ENCODE peak calls at places on chromosomes 16 and 17, in four cellular contexts. I, G, A and D are unnamed samples.
A peak's percentile ranks its signal among the peaks of the same experiment; 100 is the strongest.

GRCh38 chr16:47848481-47849109 is 307.2 kb downstream of the ABCC12 start:
- DNase-seq in I (no peak), G (no peak), A (no peak), D (peak; percentile 63)

GRCh38 chr17:78966906-78967600 is 12.7 kb downstream of the LGALS3BP start:
- DNase-seq in I (no peak), A (no peak), G (no peak), D (no peak)

GRCh38 chr16:87600246-87600645 is 2.1 kb upstream of the JPH3 start:
- DNase-seq in A (no peak), G (no peak), I (no peak), D (no peak)

GRCh38 chr17:9389116-9389515 is 186.5 kb downstream of the STX8 start:
- DNase-seq in I (no peak), G (no peak), A (no peak), D (no peak)

GRCh38 chr17:47741109-47741792 is 8.2 kb downstream of the TBX21 start:
- DNase-seq in I (no peak), A (peak; percentile 23), G (no peak), D (no peak)

GRCh38 chr16:84086996-84087395 is 29.7 kb downstream of the MBTPS1 start:
- DNase-seq in I (no peak), G (no peak), A (no peak), D (no peak)

GRCh38 chr17:58974354-58974753 is 132.3 kb downstream of the TRIM37 start:
- DNase-seq in G (no peak), A (no peak), I (no peak), D (no peak)

GRCh38 chr17:70407501-70407900 is 238.2 kb downstream of the KCNJ2 start:
- DNase-seq in G (no peak), A (no peak), I (no peak), D (no peak)

GRCh38 chr16:30185141-30185682 is 1.8 kb downstream of the CORO1A start:
- DNase-seq in G (no peak), I (no peak), A (no peak), D (no peak)

GRCh38 chr17:7077911-7078546 is 2.0 kb downstream of the CLEC10A start:
- DNase-seq in G (no peak), I (no peak), A (no peak), D (no peak)

GRCh38 chr17:45425125-45425983 is 7.3 kb downstream of the ARHGAP27 start:
- DNase-seq in I (no peak), A (peak; percentile 92), G (no peak), D (no peak)

GRCh38 chr16:30561212-30561816 is 3.1 kb upstream of the ZNF764 start:
- DNase-seq in G (no peak), A (peak; percentile 39), I (no peak), D (peak; percentile 40)

GRCh38 chr16:29925173-29925804 is 737 bp downstream of the KCTD13 start:
- DNase-seq in G (no peak), A (no peak), I (no peak), D (peak; percentile 16)

GRCh38 chr16:85567101-85567866 is 45.8 kb upstream of the GSE1 start:
- DNase-seq in G (no peak), A (no peak), I (no peak), D (no peak)

GRCh38 chr16:24993722-24994686 is 21.2 kb downstream of the ARHGAP17 start:
- DNase-seq in A (no peak), I (peak; percentile 61), G (no peak), D (no peak)

GRCh38 chr16:5069854-5070253 is 1.8 kb upstream of the ALG1 start:
- DNase-seq in G (no peak), A (no peak), I (no peak), D (no peak)

GRCh38 chr16:64926476-64926875 is 195.4 kb downstream of the CDH11 start:
- DNase-seq in A (no peak), G (no peak), I (no peak), D (no peak)

GRCh38 chr17:42781639-42782401 is 1.4 kb downstream of the WNK4 start:
- DNase-seq in G (no peak), A (peak; percentile 45), I (no peak), D (no peak)

GRCh38 chr17:74369221-74369620 is 1.9 kb downstream of the GPR142 start:
- DNase-seq in I (no peak), G (peak; percentile 48), A (peak; percentile 44), D (no peak)

GRCh38 chr17:50421308-50422031 is 4.5 kb upstream of the ACSF2 start:
- DNase-seq in I (no peak), G (no peak), A (no peak), D (no peak)

GRCh38 chr17:64418506-64419339 is 28.1 kb upstream of the PECAM1 start:
- DNase-seq in A (no peak), G (no peak), I (no peak), D (peak; percentile 7)

GRCh38 chr17:74746922-74747321 is 1.5 kb upstream of the NHERF1 start:
- DNase-seq in I (no peak), A (no peak), G (no peak), D (no peak)

GRCh38 chr16:67992661-67993206 is 6.5 kb downstream of the DPEP2 start:
- DNase-seq in A (no peak), G (no peak), I (no peak), D (no peak)

GRCh38 chr17:39212200-39212810 is 12.2 kb downstream of the RPL19 start:
- DNase-seq in G (no peak), I (no peak), A (no peak), D (no peak)

GRCh38 chr16:86874141-86874540 is 295.8 kb downstream of the FOXL1 start:
- DNase-seq in I (no peak), A (no peak), G (no peak), D (no peak)

GRCh38 chr17:29407856-29408255 is 17.7 kb downstream of the TAOK1 start:
- DNase-seq in I (no peak), A (no peak), G (no peak), D (no peak)

GRCh38 chr16:23691483-23692189 is 12.9 kb downstream of the PLK1 start:
- DNase-seq in A (no peak), G (no peak), I (no peak), D (no peak)

GRCh38 chr16:2996298-2996697 is 16.1 kb upstream of the PKMYT1 start:
- DNase-seq in A (no peak), G (no peak), I (no peak), D (no peak)

GRCh38 chr17:63537991-63538692 is 12.1 kb upstream of the DCAF7 start:
- DNase-seq in A (no peak), I (no peak), G (no peak), D (no peak)

GRCh38 chr17:28885363-28885762 is 12.2 kb downstream of the FLOT2 start:
- DNase-seq in I (no peak), A (no peak), G (no peak), D (no peak)

GRCh38 chr16:57906385-57907316 is 64.3 kb downstream of the CNGB1 start:
- DNase-seq in A (no peak), G (peak; percentile 10), I (no peak), D (peak; percentile 7)

GRCh38 chr17:81918762-81919545 is 978 bp upstream of the SIRT7 start:
- DNase-seq in I (no peak), A (peak; percentile 79), G (no peak), D (no peak)
- H3K27ac ChIP-seq in I (no peak overlapping the region), A (peak overlapping the region; percentile 88), G (no peak overlapping the region), D (no peak overlapping the region)

DNA sequence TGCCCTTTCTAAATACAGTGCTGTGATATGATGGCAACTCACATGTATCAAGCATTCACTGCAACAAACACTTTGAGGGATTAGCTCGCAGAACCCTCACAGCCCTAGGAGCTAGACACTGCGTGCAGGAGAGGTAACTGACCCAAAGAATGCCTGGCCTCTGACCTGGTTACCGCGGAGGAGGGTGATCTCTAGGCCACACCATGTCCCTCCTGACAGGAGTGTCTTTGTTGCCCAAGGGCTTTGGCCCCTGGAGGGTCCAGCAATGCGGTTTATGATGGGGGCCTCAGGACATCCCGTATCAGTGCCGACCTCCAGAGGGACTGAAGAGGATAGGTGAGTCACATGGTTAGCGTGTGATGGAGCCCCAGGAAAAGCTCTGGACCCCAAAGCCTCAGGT is 130.6 kb downstream of the MGAT5B start:
- DNase-seq in G (no peak), A (no peak), I (no peak), D (no peak)
- H3K27ac ChIP-seq in G (no peak overlapping the region), A (no peak overlapping the region), I (no peak overlapping the region), D (no peak overlapping the region)

GRCh38 chr17:82339634-82340580 is 6.3 kb upstream of the SECTM1 start:
- DNase-seq in I (no peak), A (no peak), G (no peak), D (no peak)
- H3K27ac ChIP-seq in I (no peak overlapping the region), A (peak overlapping the region; percentile 59), G (no peak overlapping the region), D (no peak overlapping the region)

DNA sequence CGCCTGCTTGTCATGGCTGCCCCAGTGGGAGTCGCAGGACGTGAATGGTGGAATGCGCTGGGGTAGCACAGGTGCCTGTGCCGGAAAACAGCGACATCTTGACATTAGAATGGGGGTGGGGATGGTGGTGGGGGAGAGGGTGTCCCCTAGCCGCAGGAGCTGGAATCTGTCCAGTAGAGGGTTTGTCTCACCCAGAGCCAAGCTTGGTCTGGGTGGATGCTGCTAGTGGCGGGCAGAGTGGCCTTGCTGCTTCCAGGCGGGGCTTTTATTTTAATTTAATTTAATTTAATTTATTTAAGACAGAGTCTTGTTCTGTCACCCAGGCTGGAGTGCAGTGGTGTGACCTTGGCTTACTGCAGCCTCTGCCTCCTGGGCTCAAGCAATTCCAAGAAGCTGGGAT is 7.7 kb downstream of the BAIAP2 start:
- DNase-seq in G (no peak), I (no peak), A (no peak), D (no peak)
- H3K27ac ChIP-seq in G (no peak overlapping the region), I (no peak overlapping the region), A (no peak overlapping the region), D (no peak overlapping the region)

GRCh38 chr17:347309-347708 is 5.3 kb downstream of the RPH3AL start:
- DNase-seq in A (no peak), G (no peak), I (no peak), D (no peak)

GRCh38 chr17:350706-351435 is 1.7 kb downstream of the RPH3AL start:
- DNase-seq in I (no peak), A (peak; percentile 76), G (peak; percentile 87), D (peak; percentile 22)

GRCh38 chr17:349666-350065 is 2.9 kb downstream of the RPH3AL start:
- DNase-seq in G (no peak), I (no peak), A (no peak), D (no peak)

GRCh38 chr17:348012-348411 is 4.6 kb downstream of the RPH3AL start:
- DNase-seq in G (no peak), A (no peak), I (no peak), D (no peak)

GRCh38 chr17:348692-349425 is 3.7 kb downstream of the RPH3AL start:
- DNase-seq in A (peak; percentile 85), G (peak; percentile 82), I (no peak), D (no peak)
- H3K27ac ChIP-seq in A (peak overlapping the region; percentile 72), G (peak overlapping the region; percentile 5), I (no peak overlapping the region), D (no peak overlapping the region)

GRCh38 chr16:66717776-66718175 is 21.2 kb upstream of the CMTM4 start:
- DNase-seq in I (no peak), A (no peak), G (no peak), D (no peak)
- H3K27ac ChIP-seq in I (no peak overlapping the region), A (no peak overlapping the region), G (no peak overlapping the region), D (no peak overlapping the region)

GRCh38 chr17:4187076-4187475 is 44.1 kb downstream of the CYB5D2 start:
- DNase-seq in G (no peak), A (no peak), I (no peak), D (no peak)

GRCh38 chr17:4188076-4188475 is 45.1 kb downstream of the CYB5D2 start:
- DNase-seq in A (no peak), G (no peak), I (no peak), D (no peak)

GRCh38 chr17:4184811-4185210 is 41.8 kb downstream of the CYB5D2 start:
- DNase-seq in I (no peak), A (no peak), G (no peak), D (no peak)

GRCh38 chr17:4185656-4186055 is 42.7 kb downstream of the CYB5D2 start:
- DNase-seq in G (no peak), I (no peak), A (no peak), D (no peak)

GRCh38 chr17:4186244-4186920 is 43.4 kb downstream of the CYB5D2 start:
- DNase-seq in G (no peak), A (no peak), I (no peak), D (no peak)
- H3K27ac ChIP-seq in G (no peak overlapping the region), A (no peak overlapping the region), I (no peak overlapping the region), D (no peak overlapping the region)